ENCODE peak calls at places on chromosomes 3 and 15, in seven cellular contexts. R, N, I, X, T, Y and Z are unnamed samples.

GRCh38 chr3:187808466-187809291 is 63.4 kb upstream of the BCL6 start:
- ATAC-seq in Y (no peak), T (peak; percentile 89), N (no peak), R (peak; percentile 66), I (no peak), X (no peak), Z (no peak)

GRCh38 chr15:63186065-63186464 is 3.3 kb upstream of the RAB8B start:
- ATAC-seq in Y (no peak), R (no peak), I (no peak), T (no peak), X (no peak), N (no peak), Z (no peak)

GRCh38 chr3:34364345-34364744 is 565.9 kb downstream of the PDCD6IP start:
- ATAC-seq in Y (no peak), R (peak; percentile 88), N (no peak), X (no peak), T (no peak), I (no peak), Z (no peak)

GRCh38 chr3:72133329-72134011 is 348.5 kb upstream of the PROK2 start:
- ATAC-seq in X (no peak), I (no peak), T (no peak), N (no peak), R (no peak), Y (no peak), Z (no peak)

GRCh38 chr15:27119695-27120266 is 148.8 kb downstream of the GABRG3 start:
- ATAC-seq in I (no peak), R (no peak), N (no peak), T (no peak), Y (no peak), X (no peak), Z (no peak)

GRCh38 chr15:23482764-23483489 is 35.9 kb upstream of the GOLGA6L2 start:
- ATAC-seq in Y (no peak), I (no peak), X (no peak), N (no peak), R (no peak), T (no peak), Z (no peak)

GRCh38 chr3:193782280-193782654 is 189.3 kb downstream of the OPA1 start:
- ATAC-seq in R (peak; percentile 13), Y (no peak), N (no peak), I (no peak), X (no peak), T (peak; percentile 56), Z (no peak)

GRCh38 chr3:10193692-10194327 is 29.1 kb downstream of the IRAK2 start:
- ATAC-seq in X (no peak), R (no peak), I (no peak), N (no peak), T (no peak), Y (no peak), Z (no peak)

GRCh38 chr3:117355566-117355965 is 646.0 kb downstream of the TUSC7 start:
- ATAC-seq in R (peak; percentile 79), Y (peak; percentile 22), I (no peak), T (no peak), X (no peak), N (no peak), Z (no peak)

GRCh38 chr3:33030802-33031201 is 66.1 kb downstream of the GLB1 start:
- ATAC-seq in X (no peak), N (no peak), Y (no peak), I (peak; percentile 84), T (no peak), R (peak; percentile 66), Z (peak; percentile 83)

GRCh38 chr3:24100694-24101402 is 155.8 kb downstream of the NR1D2 start:
- ATAC-seq in X (no peak), N (no peak), Y (no peak), I (no peak), R (no peak), T (no peak), Z (no peak)

GRCh38 chr15:95937128-95937528 is 393.4 kb upstream of the NR2F2 start:
- ATAC-seq in T (no peak), Y (no peak), N (peak; percentile 18), R (no peak), I (no peak), X (no peak), Z (no peak)

GRCh38 chr3:69527498-69527897 is 141.6 kb upstream of the FRMD4B start:
- ATAC-seq in X (no peak), Y (no peak), T (no peak), R (no peak), N (no peak), I (no peak), Z (no peak)

GRCh38 chr3:187758318-187758717 is 13.1 kb upstream of the BCL6 start:
- ATAC-seq in I (no peak), N (no peak), X (no peak), R (no peak), Y (no peak), T (no peak), Z (no peak)

GRCh38 chr3:37477713-37478487 is 303.5 kb upstream of the LRRFIP2 start:
- ATAC-seq in Y (no peak), I (no peak), X (no peak), T (no peak), N (no peak), R (peak; percentile 61), Z (no peak)

GRCh38 chr3:126568776-126569342 is 10.1 kb upstream of the C3orf22 start:
- ATAC-seq in T (no peak), N (no peak), X (no peak), Y (no peak), R (no peak), I (no peak), Z (no peak)

GRCh38 chr3:38297947-38298711 is 16.0 kb downstream of the SLC22A14 start:
- ATAC-seq in Y (no peak), I (no peak), T (peak; percentile 81), R (peak; percentile 65), N (no peak), X (no peak), Z (no peak)

GRCh38 chr15:37873336-37873735 is 61.1 kb upstream of the TMCO5A start:
- ATAC-seq in Y (no peak), I (no peak), R (no peak), N (no peak), T (no peak), X (no peak), Z (no peak)

GRCh38 chr3:188007897-188008296 is 146.1 kb upstream of the LPP start:
- ATAC-seq in N (peak; percentile 60), Y (no peak), R (no peak), X (no peak), T (no peak), I (no peak), Z (no peak)

GRCh38 chr3:100348727-100349126 is 14.2 kb downstream of the NIT2 start:
- ATAC-seq in R (no peak), T (no peak), I (no peak), Y (no peak), X (no peak), N (no peak), Z (no peak)